ENCODE peak calls at places on chromosome 1, in five cellular contexts. R is mucosa of descending colon; D is pancreas; M is CD4-positive, alpha-beta memory T cell; X is fibroblast of lung. A is an unnamed sample.

GRCh38 chr1:211420389-211420788 is 71.6 kb downstream of the RD3 start:
- DNase-seq in R (no peak), M (no peak), D (no peak), X (peak; percentile 48), A (no peak)

GRCh38 chr1:225474986-225475820 is 47.4 kb upstream of the LBR start:
- DNase-seq in R (peak; percentile 85), M (peak; percentile 68), D (peak; percentile 91), X (peak; percentile 71), A (no peak)

GRCh38 chr1:234375672-234376071 is 2.4 kb downstream of the COA6 start:
- DNase-seq in D (no peak), M (no peak), X (no peak), R (no peak), A (no peak)

GRCh38 chr1:972726-973458 is 6.6 kb downstream of the PLEKHN1 start:
- DNase-seq in X (no peak), D (peak; percentile 66), M (no peak), R (no peak), A (no peak)

GRCh38 chr1:69088556-69088955 is 479.2 kb upstream of the LRRC7 start:
- DNase-seq in R (no peak), D (no peak), M (no peak), X (no peak), A (no peak)

GRCh38 chr1:47969478-47969877 is 27.7 kb downstream of the TRABD2B start:
- DNase-seq in D (no peak), R (no peak), M (no peak), X (no peak), A (no peak)

GRCh38 chr1:99669821-99670220 is 23.9 kb downstream of the PALMD start:
- DNase-seq in X (no peak), M (no peak), D (no peak), R (no peak), A (no peak)

GRCh38 chr1:31662463-31662862 is 17.8 kb upstream of the PEF1 start:
- DNase-seq in R (no peak), X (no peak), M (no peak), D (no peak), A (no peak)

GRCh38 chr1:220271706-220272046 is 577 bp downstream of the RAB3GAP2 start:
- DNase-seq in M (no peak), D (no peak), R (peak; percentile 31), X (no peak), A (no peak)

GRCh38 chr1:7509593-7509992 is 261.5 kb upstream of the VAMP3 start:
- DNase-seq in X (no peak), R (no peak), M (no peak), D (no peak), A (no peak)

GRCh38 chr1:180269848-180270766 is 40.0 kb downstream of the LHX4 start:
- DNase-seq in X (no peak), M (no peak), R (peak; percentile 82), D (peak; percentile 24), A (no peak)

GRCh38 chr1:2979191-2980072 is 41.8 kb upstream of the ACTRT2 start:
- DNase-seq in D (peak; percentile 69), X (no peak), M (no peak), R (peak; percentile 5), A (peak; percentile 49)
- H3K9me3 ChIP-seq in D (no peaks in the 10 kb centered on the region), X (no peaks in the 10 kb centered on the region), M (no peaks in the 10 kb centered on the region), R (no peaks in the 10 kb centered on the region), A (no peaks in the 10 kb centered on the region)

DNA sequence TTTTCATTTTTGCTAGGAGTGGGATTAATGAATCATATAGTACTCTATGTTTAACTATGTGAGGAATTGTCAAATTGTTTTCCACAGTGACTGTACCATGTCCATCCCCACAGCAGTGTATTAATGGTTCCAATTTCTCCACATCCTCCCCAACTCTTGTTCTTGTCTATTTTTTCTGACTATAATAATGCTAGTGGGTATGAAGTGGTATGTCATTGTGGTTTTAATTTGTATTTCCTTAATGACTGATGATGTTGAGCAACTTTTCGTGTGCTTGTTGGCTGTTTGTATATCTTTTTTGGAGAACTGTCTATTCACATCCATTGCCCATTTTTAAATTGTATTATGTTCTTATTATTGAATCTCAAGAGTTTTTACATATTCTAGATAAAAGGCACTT is 10.0 kb upstream of the KPRP start:
- DNase-seq in M (no peak), X (peak; percentile 23), R (no peak), D (no peak), A (no peak)
- H3K9me3 ChIP-seq in M (no peaks in the 10 kb centered on the region), X (no peaks in the 10 kb centered on the region), R (no peaks in the 10 kb centered on the region), D (no peaks in the 10 kb centered on the region), A (no peaks in the 10 kb centered on the region)

GRCh38 chr1:246515390-246516005 is 8.4 kb upstream of the SMYD3 start:
- DNase-seq in D (no peak), M (no peak), X (no peak), R (no peak), A (no peak)

GRCh38 chr1:246517391-246517790 is 10.3 kb upstream of the SMYD3 start:
- DNase-seq in D (no peak), X (no peak), R (no peak), M (no peak), A (no peak)

GRCh38 chr1:246518456-246519205 is 11.6 kb upstream of the SMYD3 start:
- DNase-seq in X (no peak), M (no peak), R (no peak), D (peak; percentile 53), A (no peak)

GRCh38 chr1:246516126-246516525 is 9.0 kb upstream of the SMYD3 start:
- DNase-seq in X (no peak), D (no peak), M (no peak), R (no peak), A (no peak)

DNA sequence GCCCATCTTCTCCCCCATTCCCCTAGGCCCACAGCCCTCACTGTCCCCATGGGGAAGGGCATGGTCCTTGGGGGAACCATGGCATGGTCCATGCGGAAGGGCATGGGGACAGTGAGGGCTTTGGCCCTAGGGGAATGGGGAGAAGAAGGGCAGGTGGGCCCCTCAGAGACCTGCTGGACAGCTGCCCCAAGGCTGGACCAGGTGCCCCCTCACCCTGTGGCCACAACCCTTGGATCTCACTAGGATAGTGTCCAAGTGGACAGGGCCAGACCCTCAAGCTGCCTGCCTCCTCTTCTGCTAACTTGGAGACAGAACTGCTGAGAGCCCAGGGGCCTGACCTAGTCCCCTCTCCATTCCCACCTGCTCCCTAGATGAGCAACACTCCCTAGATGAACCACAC is 12.4 kb upstream of the SMYD3 start:
- DNase-seq in R (no peak), X (no peak), D (peak; percentile 53), M (no peak), A (no peak)
- H3K9me3 ChIP-seq in R (peaks cover 28% of the 10 kb centered on the region), X (no peaks in the 10 kb centered on the region), D (no peaks in the 10 kb centered on the region), M (peaks cover 24% of the 10 kb centered on the region), A (peaks cover 1% of the 10 kb centered on the region)

DNA sequence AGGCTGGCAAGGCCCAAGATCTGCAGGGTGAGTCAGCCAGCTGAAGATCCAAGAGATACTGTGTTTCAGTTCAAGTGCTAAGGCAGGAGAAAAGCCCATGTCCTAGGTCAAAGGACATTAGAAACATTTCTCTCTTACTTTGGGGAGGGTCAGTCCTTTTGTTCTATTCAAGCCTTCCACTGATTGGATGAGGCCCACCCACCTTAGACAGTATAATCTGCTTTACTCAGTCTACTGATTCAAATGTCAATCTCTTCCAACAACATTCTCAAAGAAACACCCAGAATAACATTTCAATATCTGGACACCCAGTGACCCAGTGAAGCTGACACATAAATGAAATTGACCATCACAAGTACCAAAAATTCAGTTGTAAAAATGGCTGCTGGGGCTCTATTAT is 367.8 kb upstream of the ZP4 start:
- DNase-seq in D (no peak), R (no peak), M (no peak), X (no peak), A (no peak)
- H3K9me3 ChIP-seq in D (no peaks in the 10 kb centered on the region), R (no peaks in the 10 kb centered on the region), M (no peaks in the 10 kb centered on the region), X (no peaks in the 10 kb centered on the region), A (no peaks in the 10 kb centered on the region)

DNA sequence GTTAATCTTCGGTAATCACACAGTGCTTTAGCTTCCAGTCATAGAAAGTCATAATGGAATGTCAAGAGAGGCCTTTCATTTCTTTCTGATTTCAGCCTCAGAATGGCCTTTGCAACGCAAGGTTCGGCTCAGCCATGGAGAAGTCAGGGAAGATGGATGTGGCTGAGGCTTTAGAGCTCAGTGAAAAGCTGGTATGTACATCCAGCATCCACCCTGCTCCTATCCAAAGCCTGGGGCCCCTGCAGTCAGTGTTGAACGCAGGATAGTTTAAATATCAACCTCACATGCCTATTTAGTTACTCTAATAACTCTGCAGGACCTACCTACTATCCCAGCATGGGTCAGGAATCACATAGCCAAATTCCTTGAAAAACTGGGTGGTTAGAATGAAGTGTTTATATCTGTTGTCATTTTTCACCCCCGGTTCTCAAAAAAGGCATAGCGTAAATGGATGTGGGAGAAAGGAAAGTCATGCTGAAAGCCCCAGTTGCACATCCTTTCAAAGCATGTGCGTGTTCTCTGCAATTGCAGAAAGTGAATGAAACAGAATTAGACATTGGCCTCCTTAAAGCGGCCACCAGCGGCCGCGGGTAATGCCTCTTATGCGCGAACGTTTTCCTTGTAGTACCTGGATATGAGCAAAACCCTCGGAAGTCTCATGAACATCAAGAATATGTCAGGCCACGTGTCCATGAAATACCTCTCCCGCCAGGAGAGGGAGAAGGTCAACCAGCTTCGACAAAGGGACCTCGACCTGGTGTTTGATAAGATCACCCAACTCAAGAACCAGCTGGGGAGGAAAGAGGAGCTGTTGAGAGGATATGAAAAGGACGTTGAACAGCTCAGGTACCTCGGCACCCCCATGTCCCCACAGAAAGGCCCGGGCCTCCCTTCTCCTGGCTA is 28.8 kb upstream of the EFHD2 start:
- DNase-seq in R (no peak), X (no peak), M (no peak), D (no peak), A (no peak)
- H3K9me3 ChIP-seq in R (no peaks in the 10 kb centered on the region), X (no peaks in the 10 kb centered on the region), M (no peaks in the 10 kb centered on the region), D (no peaks in the 10 kb centered on the region), A (no peaks in the 10 kb centered on the region)

DNA sequence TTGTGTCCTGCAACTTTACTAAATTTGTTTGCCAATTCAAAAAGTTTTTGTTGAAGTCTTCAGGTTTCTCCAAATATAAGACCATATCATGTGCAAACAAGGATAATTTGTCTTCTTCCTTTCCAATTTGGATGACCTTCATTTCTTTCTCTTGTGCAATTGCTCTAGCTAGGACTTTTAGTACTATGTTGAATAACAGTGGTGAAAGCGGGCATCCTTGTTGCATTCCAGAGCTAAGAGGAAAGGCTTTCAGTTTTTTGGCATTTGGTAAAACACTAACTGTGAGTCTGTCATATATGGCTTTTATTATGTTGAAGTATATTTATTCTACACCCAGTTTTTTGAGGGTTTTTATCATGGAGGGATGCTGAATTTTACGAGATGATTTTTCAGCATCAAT is 630.0 kb upstream of the ADGRL2 start:
- DNase-seq in M (no peak), R (no peak), X (peak; percentile 28), D (no peak), A (no peak)
- H3K9me3 ChIP-seq in M (no peaks in the 10 kb centered on the region), R (no peaks in the 10 kb centered on the region), X (no peaks in the 10 kb centered on the region), D (no peaks in the 10 kb centered on the region), A (peaks cover 12% of the 10 kb centered on the region)

A was measured in RWPE2.